ENCODE peak calls at places on chromosomes 3 and 15, in six cellular contexts. Y, F, X, G, J and Q are unnamed samples.

GRCh38 chr15:58269455-58270414 is 131.6 kb downstream of the AQP9 start:
- DNase-seq in Y (no peak), F (peak), X (peak), G (peak), J (peak), Q (peak)

GRCh38 chr15:64651573-64652260 is 123.7 kb downstream of the RBPMS2 start:
- DNase-seq in Y (no peak), F (no peak), X (no peak), G (no peak), J (peak), Q (no peak)

GRCh38 chr3:174758943-174759342 is 100.2 kb upstream of the NAALADL2 start:
- DNase-seq in Y (no peak), F (no peak), X (no peak), G (no peak), J (no peak), Q (no peak)

GRCh38 chr3:56751056-56751455 is 50.7 kb downstream of the ARHGEF3 start:
- DNase-seq in Y (no peak), F (no peak), X (no peak), G (no peak), J (no peak), Q (no peak)

GRCh38 chr3:146953523-146954125 is 348.5 kb upstream of the PLSCR5 start:
- DNase-seq in Y (no peak), F (no peak), X (no peak), G (no peak), J (peak), Q (no peak)

GRCh38 chr15:78960308-78960707 is 15.5 kb upstream of the CTSH start:
- DNase-seq in Y (no peak), F (no peak), X (no peak), G (no peak), J (no peak), Q (no peak)

GRCh38 chr3:52257911-52258310 is 12.4 kb downstream of the PPM1M start:
- DNase-seq in Y (no peak), F (no peak), X (no peak), G (no peak), J (no peak), Q (no peak)

GRCh38 chr3:108096506-108097325 is 5.9 kb upstream of the CD47 start:
- DNase-seq in Y (no peak), F (no peak), X (no peak), G (no peak), J (no peak), Q (no peak)

GRCh38 chr15:78737187-78737820 is 74.0 kb downstream of the ADAMTS7 start:
- DNase-seq in Y (no peak), F (no peak), X (no peak), G (no peak), J (no peak), Q (no peak)

GRCh38 chr3:122484985-122485384 is 29.8 kb downstream of the KPNA1 start:
- DNase-seq in Y (no peak), F (peak), X (no peak), G (no peak), J (no peak), Q (no peak)

GRCh38 chr15:57692709-57693108 is 13.8 kb upstream of the POLR2M start:
- DNase-seq in Y (no peak), F (no peak), X (no peak), G (no peak), J (no peak), Q (no peak)

GRCh38 chr3:190024912-190025311 is 95.8 kb downstream of the P3H2 start:
- DNase-seq in Y (no peak), F (no peak), X (no peak), G (no peak), J (no peak), Q (no peak)

GRCh38 chr3:179113903-179114302 is 34.3 kb upstream of the PIK3CA start:
- DNase-seq in Y (no peak), F (no peak), X (no peak), G (no peak), J (no peak), Q (no peak)